ENCODE peak calls at places on chromosomes 1 and 21, in eight cellular contexts. K, M, G, A, R, J, T and P are unnamed samples.

GRCh38 chr1:54542962-54543539 is 5.0 kb upstream of the ACOT11 start:
- DNase-seq in K (no peak), M (no peak), G (no peak), A (no peak), R (peak), J (no peak), T (peak), P (no peak)

GRCh38 chr1:180135535-180135934 is 19.1 kb upstream of the QSOX1 start:
- DNase-seq in K (no peak), M (no peak), G (no peak), A (no peak), R (no peak), J (no peak), T (no peak), P (no peak)

GRCh38 chr1:116754203-116754977 is at the start of gene CD2:
- DNase-seq in K (no peak), M (no peak), G (no peak), A (no peak), R (peak), J (no peak), T (no peak), P (no peak)

GRCh38 chr1:228781801-228782661 is 46.8 kb downstream of the RHOU start:
- DNase-seq in K (no peak), M (no peak), G (no peak), A (no peak), R (no peak), J (no peak), T (no peak), P (no peak)

GRCh38 chr1:229230136-229230892 is 40.6 kb upstream of the RAB4A start:
- DNase-seq in K (no peak), M (no peak), G (peak), A (no peak), R (peak), J (no peak), T (no peak), P (no peak)

GRCh38 chr1:89633103-89633744 is at the start of gene LRRC8C:
- DNase-seq in K (peak), M (no peak), G (peak), A (peak), R (peak), J (no peak), T (peak), P (peak)

GRCh38 chr21:20570824-20571232 is 427.4 kb upstream of the NCAM2 start:
- DNase-seq in K (no peak), M (no peak), G (no peak), A (no peak), R (peak), J (no peak), T (no peak), P (no peak)

GRCh38 chr21:32562426-32562825 is 22.9 kb downstream of the TCP10L start:
- DNase-seq in K (no peak), M (no peak), G (no peak), A (peak), R (no peak), J (no peak), T (no peak), P (no peak)

GRCh38 chr1:27124405-27124804 is 30.5 kb downstream of the SLC9A1 start:
- DNase-seq in K (no peak), M (no peak), G (no peak), A (no peak), R (no peak), J (no peak), T (no peak), P (no peak)

GRCh38 chr1:180168786-180169640 is 14.3 kb downstream of the QSOX1 start:
- DNase-seq in K (no peak), M (no peak), G (peak), A (no peak), R (peak), J (no peak), T (no peak), P (no peak)

GRCh38 chr1:243213045-243213787 is 41.9 kb downstream of the CEP170 start:
- DNase-seq in K (no peak), M (no peak), G (no peak), A (no peak), R (no peak), J (no peak), T (no peak), P (no peak)

GRCh38 chr1:59561782-59562181 is 253.0 kb upstream of the HOOK1 start:
- DNase-seq in K (no peak), M (no peak), G (no peak), A (no peak), R (peak), J (no peak), T (no peak), P (no peak)

GRCh38 chr1:26378879-26379251 is 6.3 kb upstream of the ZNF683 start:
- DNase-seq in K (no peak), M (no peak), G (no peak), A (no peak), R (no peak), J (no peak), T (no peak), P (no peak)

GRCh38 chr21:38219049-38219628 is 37.7 kb upstream of the KCNJ15 start:
- DNase-seq in K (peak), M (peak), G (peak), A (peak), R (peak), J (no peak), T (peak), P (peak)

GRCh38 chr1:117740461-117740860 is 134.6 kb downstream of the TENT5C start:
- DNase-seq in K (no peak), M (no peak), G (peak), A (no peak), R (no peak), J (no peak), T (no peak), P (no peak)

GRCh38 chr1:169595764-169596711 is 9.8 kb upstream of the F5 start:
- DNase-seq in K (no peak), M (no peak), G (no peak), A (no peak), R (peak), J (no peak), T (no peak), P (no peak)

GRCh38 chr1:64471218-64471719 is 1.3 kb downstream of the CACHD1 start:
- DNase-seq in K (no peak), M (peak), G (peak), A (peak), R (no peak), J (no peak), T (no peak), P (no peak)

GRCh38 chr21:23542097-23542496 is 2065.2 kb downstream of the MRPL39 start:
- DNase-seq in K (no peak), M (no peak), G (no peak), A (no peak), R (no peak), J (no peak), T (no peak), P (no peak)

GRCh38 chr1:224761245-224761644 is 145.1 kb downstream of the CNIH3 start:
- DNase-seq in K (no peak), M (no peak), G (no peak), A (no peak), R (no peak), J (no peak), T (no peak), P (no peak)

GRCh38 chr1:234776875-234777849 is 167.2 kb upstream of the IRF2BP2 start:
- DNase-seq in K (no peak), M (no peak), G (no peak), A (no peak), R (peak), J (no peak), T (peak), P (no peak)

GRCh38 chr1:212488436-212489283 is 55.9 kb downstream of the NENF start:
- DNase-seq in K (no peak), M (no peak), G (peak), A (no peak), R (no peak), J (no peak), T (peak), P (no peak)

GRCh38 chr1:193914871-193915270 is 728.5 kb upstream of the B3GALT2 start:
- DNase-seq in K (no peak), M (no peak), G (no peak), A (no peak), R (no peak), J (no peak), T (no peak), P (no peak)

GRCh38 chr1:201466492-201466891 is 2.5 kb downstream of the PHLDA3 start:
- DNase-seq in K (no peak), M (no peak), G (no peak), A (no peak), R (no peak), J (no peak), T (no peak), P (no peak)

GRCh38 chr21:27268290-27268689 is 301.4 kb upstream of the ADAMTS5 start:
- DNase-seq in K (no peak), M (no peak), G (no peak), A (no peak), R (no peak), J (no peak), T (no peak), P (no peak)

GRCh38 chr1:41361028-41361494 is at the start of gene FOXO6:
- DNase-seq in K (peak), M (peak), G (peak), A (peak), R (peak), J (peak), T (peak), P (peak)

GRCh38 chr1:41361495-41362356 is 492 bp downstream of the FOXO6 start:
- DNase-seq in K (no peak), M (no peak), G (peak), A (no peak), R (peak), J (no peak), T (no peak), P (no peak)

GRCh38 chr1:41359211-41360073 is 1.8 kb upstream of the FOXO6 start:
- DNase-seq in K (no peak), M (no peak), G (no peak), A (peak), R (no peak), J (no peak), T (peak), P (peak)

GRCh38 chr1:41362357-41362721 is 1.1 kb downstream of the FOXO6 start:
- DNase-seq in K (no peak), M (no peak), G (no peak), A (no peak), R (no peak), J (no peak), T (no peak), P (no peak)

GRCh38 chr1:41360074-41361027 is 883 bp upstream of the FOXO6 start:
- DNase-seq in K (no peak), M (no peak), G (no peak), A (no peak), R (no peak), J (no peak), T (peak), P (no peak)
- TF ChIP-seq POLR2A in K (no peak), M (no peak), G (no peak), A (no peak), R (no peak), J (no peak), T (no peak), P (no peak)

DNA sequence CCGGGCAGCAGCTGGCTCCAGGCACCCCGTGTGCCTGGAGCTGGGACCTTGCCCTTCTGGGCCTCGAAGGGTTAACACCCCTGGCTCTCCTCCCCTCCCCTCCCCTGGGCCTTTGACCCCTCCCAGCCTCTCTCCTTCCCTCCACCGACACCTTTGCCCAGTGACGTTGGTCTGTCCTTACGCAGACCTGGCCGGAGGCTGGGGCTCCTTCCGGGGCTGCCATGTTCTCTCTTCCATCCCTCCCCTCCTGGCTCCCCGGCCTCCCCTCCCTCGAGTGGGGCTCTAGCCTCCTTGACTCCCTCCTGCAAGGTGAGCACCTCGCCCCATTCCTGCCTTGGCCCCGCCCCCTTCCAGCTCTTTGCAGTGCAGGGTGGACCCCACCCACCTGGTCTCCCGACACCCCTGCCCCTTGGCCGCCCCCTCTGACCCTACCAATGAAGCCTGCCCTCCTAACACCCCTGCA is at the start of gene TMEM82:
- DNase-seq in K (no peak), M (no peak), G (no peak), A (no peak), R (no peak), J (no peak), T (no peak), P (no peak)
- TF ChIP-seq POLR2A in K (no peak), M (no peak), G (no peak), A (no peak), R (no peak), J (no peak), T (no peak), P (no peak)

GRCh38 chr1:53327183-53327941 is 508 bp downstream of the LRP8 start:
- DNase-seq in K (no peak), M (no peak), G (peak), A (peak), R (peak), J (no peak), T (no peak), P (peak)

GRCh38 chr1:53328009-53328489 is at the start of gene LRP8:
- DNase-seq in K (peak), M (no peak), G (peak), A (peak), R (peak), J (peak), T (no peak), P (peak)

GRCh38 chr1:53325326-53326087 is 2.4 kb downstream of the LRP8 start:
- DNase-seq in K (no peak), M (no peak), G (no peak), A (no peak), R (no peak), J (no peak), T (no peak), P (no peak)

GRCh38 chr1:53326088-53326597 is 1.7 kb downstream of the LRP8 start:
- DNase-seq in K (peak), M (peak), G (peak), A (peak), R (peak), J (peak), T (peak), P (peak)

DNA sequence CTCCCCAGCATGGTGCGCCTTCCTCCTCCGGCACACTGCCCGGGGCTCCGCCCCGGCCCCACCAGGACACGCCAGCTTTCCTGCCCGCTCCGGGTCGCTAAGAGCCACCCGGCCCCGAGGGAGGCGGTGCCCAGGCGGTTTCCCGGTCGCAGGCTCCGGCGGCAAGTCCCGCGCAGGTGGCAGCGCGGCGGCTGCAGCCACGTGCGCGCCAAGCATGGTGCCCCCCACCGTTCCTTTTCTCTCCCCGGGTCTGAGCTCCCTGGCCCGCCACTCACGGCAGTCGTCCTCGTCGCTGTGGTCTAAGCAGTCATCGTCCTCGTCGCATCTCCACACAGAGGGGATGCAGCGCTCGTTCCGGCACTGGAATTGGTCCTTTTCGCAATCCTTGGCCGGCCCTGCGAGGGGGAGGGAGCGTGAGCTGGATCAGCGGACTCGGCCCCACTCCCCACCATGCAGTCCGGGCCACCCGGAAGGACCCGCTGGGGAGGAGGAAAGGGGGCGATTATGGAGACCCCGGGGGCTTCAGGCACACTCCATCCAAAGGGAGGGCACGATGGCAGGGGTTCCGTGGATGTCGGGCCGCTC is 1.2 kb downstream of the LRP8 start:
- DNase-seq in K (no peak), M (no peak), G (peak), A (no peak), R (peak), J (no peak), T (no peak), P (peak)
- TF ChIP-seq POLR2A in K (peak), M (no peak), G (no peak), A (no peak), R (no peak), J (no peak), T (no peak), P (no peak)

GRCh38 chr1:246170574-246171261 is 336.4 kb downstream of the SMYD3 start:
- DNase-seq in K (no peak), M (no peak), G (no peak), A (no peak), R (no peak), J (no peak), T (no peak), P (no peak)
- TF ChIP-seq POLR2A in K (no peak), M (no peak), G (no peak), A (no peak), R (no peak), J (no peak), T (no peak), P (no peak)

GRCh38 chr1:156385534-156386031 is 16.6 kb downstream of the RHBG start:
- DNase-seq in K (peak), M (no peak), G (peak), A (peak), R (peak), J (no peak), T (no peak), P (peak)
- TF ChIP-seq POLR2A in K (no peak), M (no peak), G (no peak), A (no peak), R (no peak), J (no peak), T (no peak), P (no peak)

GRCh38 chr1:43524804-43525203 is 5.9 kb upstream of the PTPRF start:
- DNase-seq in K (no peak), M (peak), G (peak), A (no peak), R (no peak), J (no peak), T (no peak), P (no peak)
- TF ChIP-seq POLR2A in K (no peak), M (no peak), G (no peak), A (no peak), R (no peak), J (no peak), T (no peak), P (no peak)

GRCh38 chr1:6392880-6393399 is 627 bp downstream of the ACOT7 start:
- DNase-seq in K (no peak), M (no peak), G (no peak), A (no peak), R (no peak), J (no peak), T (peak), P (no peak)
- TF ChIP-seq POLR2A in K (peak), M (no peak), G (no peak), A (no peak), R (no peak), J (no peak), T (no peak), P (peak)

GRCh38 chr1:150696151-150696550 is 803 bp downstream of the GOLPH3L start:
- DNase-seq in K (no peak), M (no peak), G (no peak), A (no peak), R (peak), J (no peak), T (no peak), P (no peak)
- TF ChIP-seq POLR2A in K (no peak), M (no peak), G (no peak), A (no peak), R (no peak), J (no peak), T (no peak), P (no peak)